ENCODE peak calls at places on chromosomes 2 and 18, in six cellular contexts. M is H9, N is heart right ventricle, O is AG09319, Z is HepG2, S is lower lobe of right lung. Y is an unnamed sample.
A peak's percentile ranks its signal among the peaks of the same experiment; 100 is the strongest.

GRCh38 chr2:230412369-230412706 is 3.7 kb upstream of the SP100 start:
- DNase-seq in M (no peak), N (no peak), O (no peak), S (no peak), Z (no peak), Y (peak; percentile 76)

GRCh38 chr2:95388091-95388692 is 14.3 kb upstream of the FAHD2A start:
- DNase-seq in Z (no peak), N (no peak), S (no peak), M (no peak), O (no peak), Y (peak; percentile 78)

GRCh38 chr2:216695401-216695821 is at the start of gene IGFBP5:
- DNase-seq in M (peak; percentile 86), Z (no peak), O (peak; percentile 75), N (peak; percentile 91), S (peak; percentile 73), Y (peak; percentile 94)

GRCh38 chr2:32688511-32688910 is 60.7 kb downstream of the TTC27 start:
- DNase-seq in N (no peak), Z (no peak), S (no peak), M (no peak), O (no peak), Y (no peak)

GRCh38 chr2:96195410-96196071 is 13.1 kb downstream of the STARD7 start:
- DNase-seq in O (no peak), M (no peak), Z (peak; percentile 35), S (no peak), N (no peak), Y (no peak)

GRCh38 chr2:60589093-60589492 is 35.6 kb upstream of the BCL11A start:
- DNase-seq in N (no peak), Z (no peak), M (no peak), O (no peak), S (no peak), Y (no peak)

GRCh38 chr18:3819933-3820332 is 370.0 kb downstream of the TGIF1 start:
- DNase-seq in Z (no peak), M (no peak), O (no peak), N (no peak), S (no peak), Y (no peak)

GRCh38 chr18:64017870-64018269 is 48.0 kb downstream of the SERPINB8 start:
- DNase-seq in S (no peak), Z (peak; percentile 23), N (no peak), O (no peak), M (no peak), Y (no peak)

GRCh38 chr2:120594856-120595685 is 140.6 kb upstream of the GLI2 start:
- DNase-seq in Z (no peak), O (no peak), N (no peak), S (no peak), M (peak; percentile 79), Y (no peak)

GRCh38 chr18:7479756-7480155 is 87.4 kb upstream of the PTPRM start:
- DNase-seq in Z (no peak), S (no peak), N (no peak), M (no peak), O (no peak), Y (no peak)

GRCh38 chr2:3535467-3535793 is 16.1 kb upstream of the ADI1 start:
- DNase-seq in M (no peak), N (no peak), S (no peak), O (no peak), Z (no peak), Y (no peak)

GRCh38 chr18:29145993-29146539 is 969.1 kb upstream of the CDH2 start:
- DNase-seq in Z (no peak), N (no peak), S (no peak), M (no peak), O (no peak), Y (no peak)

GRCh38 chr18:44510376-44510775 is 170.3 kb upstream of the SETBP1 start:
- DNase-seq in O (no peak), M (no peak), S (no peak), N (no peak), Z (no peak), Y (no peak)

GRCh38 chr2:150483532-150483931 is 3.9 kb downstream of the RND3 start:
- DNase-seq in O (no peak), Z (no peak), M (no peak), N (no peak), S (no peak), Y (no peak)

GRCh38 chr2:196362973-196363549 is 191.7 kb upstream of the STK17B start:
- DNase-seq in N (no peak), O (no peak), Z (no peak), M (no peak), S (no peak), Y (no peak)

GRCh38 chr18:75977069-75977468 is 518.0 kb downstream of the ZNF516 start:
- DNase-seq in O (no peak), S (no peak), Z (no peak), N (no peak), M (no peak), Y (no peak)

GRCh38 chr2:206968139-206969086 is 29.1 kb downstream of the CPO start:
- DNase-seq in M (no peak), N (no peak), Z (no peak), O (no peak), S (no peak), Y (no peak)

GRCh38 chr2:151465771-151466170 is 56.1 kb downstream of the RIF1 start:
- DNase-seq in Z (no peak), N (no peak), O (no peak), M (no peak), S (no peak), Y (no peak)

GRCh38 chr18:59270689-59271257 is 2.5 kb downstream of the RAX start:
- DNase-seq in N (no peak), O (no peak), M (no peak), Z (no peak), S (no peak), Y (no peak)

GRCh38 chr2:30679416-30680088 is 127.7 kb downstream of the CAPN13 start:
- DNase-seq in Z (no peak), O (no peak), S (no peak), N (no peak), M (no peak), Y (peak; percentile 68)

GRCh38 chr2:211967234-211967633 is 571.4 kb downstream of the ERBB4 start:
- DNase-seq in N (no peak), O (no peak), S (no peak), Z (no peak), M (no peak), Y (no peak)

GRCh38 chr18:3810271-3810670 is 360.3 kb downstream of the TGIF1 start:
- DNase-seq in S (no peak), O (no peak), Z (no peak), N (no peak), M (no peak), Y (no peak)

GRCh38 chr2:46521215-46521683 is 41.9 kb downstream of the TMEM247 start:
- DNase-seq in M (no peak), O (peak; percentile 88), S (peak; percentile 65), N (peak; percentile 63), Z (no peak), Y (no peak)

GRCh38 chr18:38367473-38367872 is 801.9 kb upstream of the CELF4 start:
- DNase-seq in Z (no peak), O (no peak), M (no peak), N (no peak), S (no peak), Y (no peak)

GRCh38 chr18:80046011-80046410 is 11.8 kb downstream of the RBFA start:
- DNase-seq in N (no peak), Z (no peak), M (no peak), S (no peak), O (no peak), Y (no peak)

GRCh38 chr2:108927936-108928659 is 60.9 kb downstream of the EDAR start:
- DNase-seq in S (no peak), O (peak; percentile 10), Z (peak; percentile 51), M (peak; percentile 55), N (no peak), Y (no peak)

DNA sequence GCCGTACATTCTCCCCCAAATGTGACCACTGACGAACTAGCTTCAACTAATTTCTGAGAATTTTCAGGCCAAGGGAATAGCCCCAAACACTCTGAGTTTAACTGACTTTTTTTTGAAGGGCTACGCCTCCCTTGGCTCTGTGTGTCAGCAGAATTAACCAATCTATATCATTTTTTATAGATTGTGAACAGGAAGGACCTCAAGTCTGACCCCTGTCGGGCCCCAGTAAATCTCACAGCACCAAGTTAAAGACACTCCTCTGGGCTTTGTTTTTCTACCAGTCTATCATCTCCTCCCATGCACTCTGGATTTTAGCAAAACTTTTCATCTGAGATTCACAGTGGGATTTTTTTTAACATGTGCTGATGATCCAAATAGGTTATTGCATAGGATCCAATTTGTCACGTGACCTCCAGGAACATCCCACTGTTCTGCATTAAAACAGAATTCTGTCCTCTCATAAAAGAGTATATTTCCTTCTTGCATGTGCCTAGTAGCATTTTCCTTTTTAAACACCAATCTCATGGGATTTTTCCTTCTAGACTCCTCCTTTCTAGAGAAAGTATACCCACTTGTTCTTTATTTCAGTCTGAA is 307.1 kb downstream of the OSR1 start:
- DNase-seq in M (no peak), N (no peak), S (no peak), Z (no peak), O (no peak), Y (no peak)
- TF ChIP-seq CTCF in M (peak; percentile 22), N (no peak), S (no peak), Z (no peak), O (no peak), Y (no peak)

DNA sequence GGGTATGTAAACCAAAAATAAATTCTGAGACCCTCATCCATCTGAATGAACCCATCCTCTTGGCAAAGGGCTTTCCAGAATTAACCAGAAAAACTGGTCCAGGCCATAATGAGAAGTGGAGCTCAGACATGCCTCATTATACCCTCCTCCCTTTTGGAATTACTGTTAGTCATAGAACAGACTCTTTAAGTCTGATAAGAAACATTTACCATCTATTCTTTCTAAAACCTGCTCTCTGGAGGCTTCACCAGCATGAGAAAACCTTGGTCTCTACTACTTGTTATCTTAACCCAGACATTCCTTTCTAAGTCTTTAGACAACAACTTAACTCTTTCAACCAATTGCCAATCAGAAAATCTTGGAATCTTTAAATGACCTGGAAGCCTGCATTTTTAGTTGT is 82.8 kb downstream of the QPCT start:
- DNase-seq in N (no peak), S (no peak), M (no peak), O (no peak), Z (no peak), Y (no peak)
- TF ChIP-seq CTCF in N (no peak), S (no peak), M (no peak), O (no peak), Z (no peak), Y (no peak)

GRCh38 chr2:170147576-170147975 is 30.4 kb upstream of the MYO3B start:
- DNase-seq in M (no peak), O (no peak), Z (no peak), S (no peak), N (no peak), Y (no peak)
- TF ChIP-seq CTCF in M (no peak), O (no peak), Z (no peak), S (no peak), N (no peak), Y (no peak)

GRCh38 chr18:78876868-78877267 is 102.8 kb upstream of the SALL3 start:
- DNase-seq in N (no peak), Z (no peak), M (no peak), S (no peak), O (no peak), Y (peak; percentile 53)

GRCh38 chr18:78873916-78874505 is 105.6 kb upstream of the SALL3 start:
- DNase-seq in N (no peak), M (no peak), S (no peak), O (no peak), Z (no peak), Y (no peak)

GRCh38 chr18:78878335-78878734 is 101.3 kb upstream of the SALL3 start:
- DNase-seq in Z (no peak), S (no peak), M (no peak), N (no peak), O (no peak), Y (peak; percentile 67)

GRCh38 chr18:78875998-78876650 is 103.5 kb upstream of the SALL3 start:
- DNase-seq in Z (no peak), O (no peak), S (no peak), M (no peak), N (no peak), Y (no peak)

GRCh38 chr18:78875268-78875997 is 104.2 kb upstream of the SALL3 start:
- DNase-seq in S (no peak), O (no peak), M (peak; percentile 64), N (no peak), Z (peak; percentile 8), Y (no peak)
- TF ChIP-seq CTCF in S (peak; percentile 52), O (no peak), M (peak; percentile 78), N (peak; percentile 47), Z (peak; percentile 58), Y (peak; percentile 26)